ENCODE peak calls at places on chromosomes 16 and 17, in six cellular contexts. E, N, Q, L, J and K are unnamed samples.

GRCh38 chr17:31571124-31571892 is 179.8 kb downstream of the RAB11FIP4 start:
- DNase-seq in E (no peak), N (no peak), Q (no peak), L (no peak), J (no peak), K (no peak)

GRCh38 chr17:27840688-27841087 is 40.4 kb upstream of the NOS2 start:
- DNase-seq in E (no peak), N (no peak), Q (no peak), L (no peak), J (no peak), K (no peak)

GRCh38 chr17:38598536-38598935 is 7.2 kb downstream of the SRCIN1 start:
- DNase-seq in E (peak; percentile 89), N (no peak), Q (peak; percentile 88), L (peak; percentile 87), J (peak; percentile 86), K (peak; percentile 11)

GRCh38 chr17:4903051-4903818 is at the start of gene CHRNE:
- DNase-seq in E (peak; percentile 65), N (peak; percentile 37), Q (no peak), L (peak; percentile 87), J (peak; percentile 78), K (peak; percentile 76)

GRCh38 chr17:7242717-7243576 is 698 bp upstream of the GABARAP start:
- DNase-seq in E (peak; percentile 70), N (peak; percentile 81), Q (no peak), L (peak; percentile 95), J (peak; percentile 94), K (peak; percentile 96)

GRCh38 chr17:29149431-29150064 is 30.6 kb downstream of the MYO18A start:
- DNase-seq in E (no peak), N (no peak), Q (no peak), L (no peak), J (no peak), K (no peak)

GRCh38 chr16:57299009-57299718 is 14.7 kb upstream of the PLLP start:
- DNase-seq in E (peak; percentile 56), N (no peak), Q (no peak), L (no peak), J (peak; percentile 69), K (no peak)

GRCh38 chr16:10787304-10787703 is 31.3 kb downstream of the TVP23A start:
- DNase-seq in E (no peak), N (no peak), Q (no peak), L (no peak), J (no peak), K (no peak)

GRCh38 chr17:20955437-20956323 is 87.1 kb downstream of the USP22 start:
- DNase-seq in E (no peak), N (no peak), Q (no peak), L (no peak), J (no peak), K (peak; percentile 21)

GRCh38 chr16:1460602-1461138 is 14.2 kb downstream of the CLCN7 start:
- DNase-seq in E (no peak), N (no peak), Q (no peak), L (no peak), J (no peak), K (no peak)

GRCh38 chr17:80498242-80498919 is 22.0 kb upstream of the NPTX1 start:
- DNase-seq in E (no peak), N (no peak), Q (no peak), L (no peak), J (no peak), K (no peak)

GRCh38 chr16:58187092-58187491 is 10.8 kb downstream of the CSNK2A2 start:
- DNase-seq in E (no peak), N (no peak), Q (no peak), L (no peak), J (no peak), K (peak; percentile 47)

GRCh38 chr17:77664097-77664729 is 294.3 kb upstream of the TNRC6C start:
- DNase-seq in E (no peak), N (no peak), Q (no peak), L (no peak), J (no peak), K (no peak)

GRCh38 chr17:1769826-1770477 is 8.1 kb downstream of the SERPINF1 start:
- DNase-seq in E (no peak), N (no peak), Q (no peak), L (no peak), J (no peak), K (no peak)

GRCh38 chr16:3135120-3135715 is 389 bp downstream of the ZNF213 start:
- DNase-seq in E (no peak), N (no peak), Q (no peak), L (no peak), J (no peak), K (peak; percentile 71)

DNA sequence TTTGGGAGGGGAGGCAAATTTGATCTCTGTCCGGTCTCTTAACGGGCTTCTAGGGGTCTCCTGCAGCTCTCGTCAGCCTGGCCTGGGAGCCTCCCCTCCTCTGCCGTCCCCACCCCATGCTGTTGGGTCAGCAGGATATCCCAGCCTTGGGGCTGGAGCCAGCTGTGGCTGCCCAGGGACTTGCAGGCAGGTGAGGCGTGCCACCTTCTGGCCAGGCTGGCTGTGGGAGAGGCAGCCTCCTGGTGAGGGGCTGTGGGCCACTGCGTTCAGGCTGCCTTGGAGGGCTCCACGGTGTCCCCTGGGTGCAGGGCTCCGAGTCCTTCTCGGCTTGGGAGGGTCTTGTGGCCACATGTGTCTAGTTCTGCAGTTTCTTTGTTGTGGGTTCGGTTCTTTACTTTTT is 34.6 kb downstream of the TBCD start:
- DNase-seq in E (no peak), N (no peak), Q (no peak), L (no peak), J (no peak), K (no peak)
- H3K79me2 ChIP-seq in E (peaks cover 2% of the 10 kb centered on the region), N (no peaks in the 10 kb centered on the region), Q (no peaks in the 10 kb centered on the region), L (peaks cover 48% of the 10 kb centered on the region), J (peaks cover 27% of the 10 kb centered on the region), K (no peaks in the 10 kb centered on the region)

GRCh38 chr16:85162478-85163277 is 50.4 kb upstream of the CIBAR2 start:
- DNase-seq in E (no peak), N (no peak), Q (no peak), L (no peak), J (peak; percentile 79), K (peak; percentile 46)
- H2AFZ ChIP-seq in E (peak overlapping the region; percentile 53), N (no peak overlapping the region), Q (no peak overlapping the region), L (no peak overlapping the region), J (no peak overlapping the region), K (no peak overlapping the region)

DNA sequence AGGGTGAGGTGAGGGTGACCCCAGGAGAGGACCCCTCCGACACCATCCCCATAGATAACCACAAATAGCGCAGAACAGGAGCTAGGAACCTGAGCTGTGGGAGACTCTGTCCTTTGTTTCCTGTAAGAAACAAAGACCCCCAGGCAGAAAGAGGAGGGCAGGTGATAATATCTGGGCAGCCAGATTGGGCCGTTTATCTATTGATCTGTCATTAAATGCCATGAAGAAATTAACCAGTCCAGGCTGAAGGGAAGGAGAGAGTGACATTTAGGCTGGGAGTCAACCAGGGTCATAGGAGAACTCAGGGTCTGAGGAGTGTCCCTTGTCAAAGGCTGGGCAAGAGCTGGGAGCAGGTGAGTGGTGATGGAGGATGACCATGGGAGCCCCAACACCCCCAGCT is 157.8 kb downstream of the C16orf78 start:
- DNase-seq in E (no peak), N (no peak), Q (no peak), L (no peak), J (peak; percentile 53), K (no peak)
- TF ChIP-seq MAX in E (no peak), N (no peak), Q (no peak), L (no peak), J (no peak), K (no peak)

GRCh38 chr16:29663829-29664132 is 734 bp downstream of the SPN start:
- DNase-seq in E (no peak), N (no peak), Q (no peak), L (no peak), J (no peak), K (no peak)
- H3K79me2 ChIP-seq in E (peaks cover 79% of the 10 kb centered on the region), N (peaks cover 69% of the 10 kb centered on the region), Q (no peaks in the 10 kb centered on the region), L (no peaks in the 10 kb centered on the region), J (no peaks in the 10 kb centered on the region), K (no peaks in the 10 kb centered on the region)

DNA sequence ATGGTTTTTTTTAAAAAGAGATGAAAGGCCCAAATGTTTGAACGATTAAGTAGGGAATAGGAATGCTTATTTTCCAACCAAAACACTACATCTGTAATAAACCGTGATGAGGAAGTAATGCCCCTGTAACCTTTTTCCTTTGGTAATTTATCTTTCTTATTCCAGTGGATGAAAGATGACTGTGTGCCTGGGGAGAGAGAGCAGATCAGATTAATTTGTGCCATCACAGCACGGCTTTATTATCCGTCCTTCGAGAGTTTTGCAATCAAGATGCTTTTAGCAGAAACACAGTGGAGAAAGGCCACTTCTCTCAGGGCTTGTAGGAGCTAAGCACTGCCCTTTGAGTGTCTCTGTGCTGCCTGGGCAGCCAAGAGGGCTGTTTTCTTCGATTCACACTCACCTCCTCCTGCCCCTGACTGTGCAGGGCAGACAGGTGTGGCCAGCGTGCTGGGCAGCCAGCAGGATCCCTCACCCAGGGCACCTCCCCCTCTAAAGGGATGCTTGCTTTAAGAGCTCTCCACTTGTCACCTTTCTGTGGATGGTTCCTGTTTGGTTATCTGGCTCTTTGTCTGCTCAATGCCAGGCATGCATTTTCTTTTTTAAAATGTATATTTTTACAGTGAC is 190.2 kb downstream of the PRKCA start:
- DNase-seq in E (no peak), N (no peak), Q (no peak), L (no peak), J (peak; percentile 54), K (no peak)
- H2AFZ ChIP-seq in E (no peak overlapping the region), N (no peak overlapping the region), Q (no peak overlapping the region), L (no peak overlapping the region), J (no peak overlapping the region), K (no peak overlapping the region)

GRCh38 chr16:66921758-66922450 is 3.2 kb upstream of the CDH16 start:
- DNase-seq in E (no peak), N (no peak), Q (no peak), L (no peak), J (no peak), K (no peak)

GRCh38 chr16:66925322-66925840 is at the start of gene RRAD:
- DNase-seq in E (peak; percentile 75), N (no peak), Q (no peak), L (no peak), J (no peak), K (peak; percentile 11)

GRCh38 chr16:66923866-66924265 is 1.5 kb downstream of the RRAD start:
- DNase-seq in E (no peak), N (no peak), Q (no peak), L (no peak), J (no peak), K (no peak)

GRCh38 chr16:66924527-66925321 is 611 bp downstream of the RRAD start:
- DNase-seq in E (peak; percentile 92), N (no peak), Q (no peak), L (no peak), J (peak; percentile 94), K (no peak)

GRCh38 chr16:66923247-66923851 is 2.0 kb downstream of the RRAD start:
- DNase-seq in E (no peak), N (no peak), Q (no peak), L (no peak), J (no peak), K (no peak)
- TF ChIP-seq MAX in E (no peak), N (no peak), Q (no peak), L (no peak), J (no peak), K (no peak)